ENCODE peak calls at places on chromosomes 2 and 18, in six cellular contexts. P is GM12865; G is GM13976; S is CD4-positive, alpha-beta T cell; Q is WERI-Rb-1; J is A549. N is an unnamed sample.

GRCh38 chr2:118119158-118119715 is 31.0 kb downstream of the INSIG2 start:
- DNase-seq in P (no peak), G (no peak), S (no peak), Q (no peak), J (no peak), N (no peak)

GRCh38 chr2:26957041-26957440 is 13.4 kb upstream of the MAPRE3 start:
- DNase-seq in P (no peak), G (no peak), S (no peak), Q (no peak), J (no peak), N (no peak)

GRCh38 chr2:146135245-146135644 is 1615.3 kb upstream of the ZEB2 start:
- DNase-seq in P (no peak), G (no peak), S (no peak), Q (no peak), J (no peak), N (no peak)

GRCh38 chr2:36441816-36442215 is 86.2 kb downstream of the CRIM1 start:
- DNase-seq in P (no peak), G (no peak), S (no peak), Q (no peak), J (no peak), N (no peak)

GRCh38 chr2:165469417-165469816 is at the start of gene CSRNP3:
- DNase-seq in P (no peak), G (no peak), S (no peak), Q (peak; percentile 74), J (peak; percentile 4), N (peak; percentile 31)

GRCh38 chr18:9419956-9420631 is 55.2 kb upstream of the RALBP1 start:
- DNase-seq in P (no peak), G (no peak), S (no peak), Q (no peak), J (no peak), N (no peak)

GRCh38 chr2:67706082-67706481 is 308.9 kb downstream of the ETAA1 start:
- DNase-seq in P (no peak), G (no peak), S (no peak), Q (no peak), J (no peak), N (no peak)

GRCh38 chr2:120205901-120206581 is 17.2 kb downstream of the TMEM185B start:
- DNase-seq in P (peak; percentile 47), G (peak; percentile 72), S (no peak), Q (peak; percentile 59), J (no peak), N (no peak)

GRCh38 chr2:15797231-15797945 is 143.0 kb upstream of the MYCN start:
- DNase-seq in P (no peak), G (no peak), S (no peak), Q (peak; percentile 68), J (no peak), N (no peak)

GRCh38 chr2:150188177-150188576 is 299.3 kb downstream of the RND3 start:
- DNase-seq in P (no peak), G (no peak), S (no peak), Q (no peak), J (no peak), N (peak; percentile 8)
- TF ChIP-seq CTCF in P (no peak), G (no peak), S (no peak), Q (no peak), J (peak; percentile 34), N (peak; percentile 8)

DNA sequence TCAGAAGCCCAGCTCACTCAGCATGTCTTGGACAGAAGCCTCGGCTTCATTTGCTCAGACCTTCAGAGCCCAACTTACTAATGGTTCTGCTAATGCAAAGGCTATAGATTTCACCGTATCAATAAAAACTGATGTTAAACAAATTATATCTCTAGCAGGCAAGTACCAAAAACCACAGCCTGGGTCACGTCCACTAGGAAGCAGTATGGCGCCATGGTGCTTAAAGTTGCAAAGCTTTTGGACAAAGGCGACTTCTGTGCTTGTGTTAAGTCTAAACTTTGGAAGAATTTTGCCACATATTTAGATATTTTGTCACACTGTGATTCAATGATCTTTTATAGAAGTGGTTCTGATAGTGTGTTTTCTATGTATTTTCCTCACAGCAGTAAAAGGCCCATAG is 276.8 kb upstream of the PARD3B start:
- DNase-seq in P (no peak), G (no peak), S (no peak), Q (no peak), J (no peak), N (no peak)
- TF ChIP-seq CTCF in P (no peak), G (no peak), S (no peak), Q (no peak), J (no peak), N (peak; percentile 33)

GRCh38 chr2:170991398-170992185 is 62.5 kb downstream of the GORASP2 start:
- DNase-seq in P (no peak), G (no peak), S (no peak), Q (no peak), J (no peak), N (no peak)
- TF ChIP-seq CTCF in P (no peak), G (no peak), S (no peak), Q (peak; percentile 23), J (peak; percentile 9), N (peak; percentile 16)

GRCh38 chr2:105617631-105618350 is 126.9 kb upstream of the NCK2 start:
- DNase-seq in P (no peak), G (no peak), S (no peak), Q (no peak), J (no peak), N (no peak)
- TF ChIP-seq CTCF in P (no peak), G (no peak), S (no peak), Q (no peak), J (no peak), N (no peak)

GRCh38 chr18:69636529-69637301 is 236.0 kb downstream of the DOK6 start:
- DNase-seq in P (peak; percentile 43), G (peak; percentile 8), S (peak; percentile 5), Q (peak; percentile 31), J (no peak), N (no peak)
- TF ChIP-seq CTCF in P (peak; percentile 30), G (peak; percentile 19), S (peak; percentile 29), Q (peak; percentile 65), J (no peak), N (peak; percentile 46)

GRCh38 chr2:29314816-29315571 is 199.8 kb downstream of the CLIP4 start:
- DNase-seq in P (peak; percentile 83), G (peak; percentile 49), S (peak; percentile 37), Q (no peak), J (no peak), N (no peak)
- TF ChIP-seq CTCF in P (peak; percentile 28), G (no peak), S (peak; percentile 21), Q (no peak), J (no peak), N (no peak)

DNA sequence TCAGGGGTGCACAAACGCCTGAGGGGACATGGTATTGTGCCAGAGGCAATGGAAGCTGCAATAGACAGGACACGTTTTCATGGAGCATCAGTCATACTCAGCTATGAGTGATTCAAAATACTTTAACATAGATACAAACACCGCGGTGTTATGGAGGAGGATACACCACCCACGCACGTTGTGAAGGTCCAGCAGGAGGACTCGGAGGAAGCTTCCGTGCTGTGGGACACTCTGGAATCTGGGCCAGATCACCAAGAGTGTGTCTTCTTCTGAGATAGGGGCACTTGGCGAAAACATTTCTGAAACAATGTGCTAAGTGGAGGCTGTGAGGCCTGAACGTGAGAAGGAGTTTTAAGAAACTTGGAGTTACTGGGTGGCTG is 112.5 kb upstream of the EPC2 start:
- DNase-seq in P (no peak), G (no peak), S (no peak), Q (no peak), J (no peak), N (no peak)
- TF ChIP-seq CTCF in P (no peak), G (no peak), S (no peak), Q (no peak), J (no peak), N (no peak)

GRCh38 chr2:219443016-219443696 is 8.5 kb downstream of the SPEG start:
- DNase-seq in P (no peak), G (no peak), S (no peak), Q (no peak), J (no peak), N (no peak)
- TF ChIP-seq CTCF in P (no peak), G (no peak), S (no peak), Q (no peak), J (no peak), N (no peak)